ENCODE peak calls at places on chromosomes 11 and 22, in five cellular contexts. One of them, this sample, is unnamed.

GRCh38 chr11:118227865-118228785 is 3.3 kb upstream of the JAML start:
- DNase-seq in iris pigment epithelial cell: no peak
- DNase-seq in NCI-H1930: no peak
- DNase-seq in NCI-H748 treated with DMSO at 0.1 percent for 48 hours: no peak
- DNase-seq in LoVo: no peak
- DNase-seq in this sample: peak

GRCh38 chr11:2585566-2586090 is 114.2 kb downstream of the KCNQ1OT1 start:
- DNase-seq in NCI-H748 treated with DMSO at 0.1 percent for 48 hours: no peak
- DNase-seq in NCI-H1930: no peak
- DNase-seq in iris pigment epithelial cell: no peak
- DNase-seq in LoVo: no peak
- DNase-seq in this sample: no peak

GRCh38 chr11:74443071-74443864 is 24.1 kb downstream of the KCNE3 start:
- DNase-seq in NCI-H748 treated with DMSO at 0.1 percent for 48 hours: peak
- DNase-seq in NCI-H1930: no peak
- DNase-seq in iris pigment epithelial cell: peak
- DNase-seq in LoVo: peak
- DNase-seq in this sample: no peak

GRCh38 chr11:122633219-122633829 is 22.2 kb upstream of the UBASH3B start:
- DNase-seq in iris pigment epithelial cell: peak
- DNase-seq in NCI-H748 treated with DMSO at 0.1 percent for 48 hours: no peak
- DNase-seq in NCI-H1930: no peak
- DNase-seq in LoVo: peak
- DNase-seq in this sample: no peak

GRCh38 chr11:89736566-89736965 is 26.5 kb downstream of the TRIM77 start:
- DNase-seq in NCI-H1930: no peak
- DNase-seq in LoVo: no peak
- DNase-seq in NCI-H748 treated with DMSO at 0.1 percent for 48 hours: no peak
- DNase-seq in iris pigment epithelial cell: no peak
- DNase-seq in this sample: no peak

GRCh38 chr11:133809525-133810178 is 35.7 kb downstream of the SPATA19 start:
- DNase-seq in iris pigment epithelial cell: no peak
- DNase-seq in NCI-H748 treated with DMSO at 0.1 percent for 48 hours: no peak
- DNase-seq in LoVo: no peak
- DNase-seq in NCI-H1930: no peak
- DNase-seq in this sample: no peak

GRCh38 chr11:108973402-108974119 is 308.7 kb downstream of the DDX10 start:
- DNase-seq in NCI-H1930: no peak
- DNase-seq in iris pigment epithelial cell: peak
- DNase-seq in NCI-H748 treated with DMSO at 0.1 percent for 48 hours: no peak
- DNase-seq in LoVo: peak
- DNase-seq in this sample: no peak

GRCh38 chr22:49718396-49718795 is 109.3 kb downstream of the BRD1 start:
- DNase-seq in NCI-H748 treated with DMSO at 0.1 percent for 48 hours: no peak
- DNase-seq in iris pigment epithelial cell: no peak
- DNase-seq in NCI-H1930: no peak
- DNase-seq in LoVo: no peak
- DNase-seq in this sample: no peak

GRCh38 chr11:71489311-71490043 is 36.5 kb downstream of the NADSYN1 start:
- DNase-seq in iris pigment epithelial cell: peak
- DNase-seq in LoVo: no peak
- DNase-seq in NCI-H1930: no peak
- DNase-seq in NCI-H748 treated with DMSO at 0.1 percent for 48 hours: no peak
- DNase-seq in this sample: no peak

GRCh38 chr11:115613986-115614625 is 109.9 kb upstream of the CADM1 start:
- DNase-seq in iris pigment epithelial cell: peak
- DNase-seq in NCI-H1930: no peak
- DNase-seq in NCI-H748 treated with DMSO at 0.1 percent for 48 hours: no peak
- DNase-seq in LoVo: no peak
- DNase-seq in this sample: no peak

GRCh38 chr22:25404923-25405853 is 159.3 kb upstream of the GRK3 start:
- DNase-seq in iris pigment epithelial cell: peak
- DNase-seq in NCI-H1930: no peak
- DNase-seq in LoVo: peak
- DNase-seq in NCI-H748 treated with DMSO at 0.1 percent for 48 hours: no peak
- DNase-seq in this sample: peak

GRCh38 chr11:66956689-66957290 is 1.4 kb downstream of the PC start:
- DNase-seq in NCI-H748 treated with DMSO at 0.1 percent for 48 hours: no peak
- DNase-seq in iris pigment epithelial cell: peak
- DNase-seq in NCI-H1930: no peak
- DNase-seq in LoVo: no peak
- DNase-seq in this sample: peak

GRCh38 chr11:113349528-113349927 is 35.1 kb downstream of the TTC12 start:
- DNase-seq in NCI-H1930: no peak
- DNase-seq in iris pigment epithelial cell: no peak
- DNase-seq in NCI-H748 treated with DMSO at 0.1 percent for 48 hours: no peak
- DNase-seq in LoVo: no peak
- DNase-seq in this sample: no peak